ENCODE peak calls at places on chromosomes 3 and 15, in four cellular contexts. One of them, this sample, is unnamed.

GRCh38 chr3:153614563-153614962 is 452.5 kb downstream of the RAP2B start:
- DNase-seq in epithelial cell of esophagus: peak; percentile 98
- DNase-seq in breast epithelium: no peak
- DNase-seq in mammary epithelial cell: peak; percentile 95
- DNase-seq in this sample: peak; percentile 62

GRCh38 chr3:98986073-98986472 is 84.6 kb upstream of the DCBLD2 start:
- DNase-seq in epithelial cell of esophagus: peak; percentile 91
- DNase-seq in breast epithelium: no peak
- DNase-seq in mammary epithelial cell: peak; percentile 82
- DNase-seq in this sample: peak; percentile 87

GRCh38 chr15:73341886-73342600 is 26.7 kb downstream of the HCN4 start:
- DNase-seq in mammary epithelial cell: no peak
- DNase-seq in breast epithelium: no peak
- DNase-seq in epithelial cell of esophagus: no peak
- DNase-seq in this sample: no peak

GRCh38 chr3:30124435-30125390 is 481.7 kb upstream of the TGFBR2 start:
- DNase-seq in epithelial cell of esophagus: peak; percentile 78
- DNase-seq in mammary epithelial cell: peak; percentile 83
- DNase-seq in breast epithelium: no peak
- DNase-seq in this sample: peak; percentile 75

GRCh38 chr15:89777073-89777820 is 1.1 kb downstream of the MESP2 start:
- DNase-seq in breast epithelium: no peak
- DNase-seq in mammary epithelial cell: peak; percentile 32
- DNase-seq in epithelial cell of esophagus: no peak
- DNase-seq in this sample: no peak

GRCh38 chr3:56347219-56347871 is 120.9 kb downstream of the ERC2 start:
- DNase-seq in breast epithelium: no peak
- DNase-seq in mammary epithelial cell: no peak
- DNase-seq in epithelial cell of esophagus: no peak
- DNase-seq in this sample: no peak

GRCh38 chr3:49775538-49775937 is 10.8 kb downstream of the IP6K1 start:
- DNase-seq in epithelial cell of esophagus: no peak
- DNase-seq in mammary epithelial cell: no peak
- DNase-seq in breast epithelium: no peak
- DNase-seq in this sample: no peak

GRCh38 chr3:23303601-23304217 is 100.6 kb downstream of the UBE2E2 start:
- DNase-seq in mammary epithelial cell: no peak
- DNase-seq in epithelial cell of esophagus: no peak
- DNase-seq in breast epithelium: no peak
- DNase-seq in this sample: no peak

GRCh38 chr15:96058103-96058851 is 272.2 kb upstream of the NR2F2 start:
- DNase-seq in breast epithelium: no peak
- DNase-seq in mammary epithelial cell: no peak
- DNase-seq in epithelial cell of esophagus: no peak
- DNase-seq in this sample: no peak

GRCh38 chr15:92001307-92001706 is 147.8 kb downstream of the SLCO3A1 start:
- DNase-seq in epithelial cell of esophagus: no peak
- DNase-seq in breast epithelium: no peak
- DNase-seq in mammary epithelial cell: no peak
- DNase-seq in this sample: no peak

GRCh38 chr3:177193706-177194268 is 3.5 kb downstream of the TBL1XR1 start:
- DNase-seq in epithelial cell of esophagus: no peak
- DNase-seq in breast epithelium: no peak
- DNase-seq in mammary epithelial cell: no peak
- DNase-seq in this sample: no peak

GRCh38 chr3:197847866-197848401 is 56.9 kb downstream of the LRCH3 start:
- DNase-seq in breast epithelium: no peak
- DNase-seq in mammary epithelial cell: no peak
- DNase-seq in epithelial cell of esophagus: no peak
- DNase-seq in this sample: peak; percentile 12

GRCh38 chr3:43923101-43923979 is 232.6 kb downstream of the ABHD5 start:
- DNase-seq in breast epithelium: no peak
- DNase-seq in epithelial cell of esophagus: peak; percentile 2
- DNase-seq in mammary epithelial cell: no peak
- DNase-seq in this sample: no peak

GRCh38 chr15:94312946-94313345 is 81.6 kb downstream of the MCTP2 start:
- DNase-seq in mammary epithelial cell: peak; percentile 19
- DNase-seq in epithelial cell of esophagus: no peak
- DNase-seq in breast epithelium: no peak
- DNase-seq in this sample: peak; percentile 60

GRCh38 chr3:53803816-53804545 is 42.2 kb downstream of the CHDH start:
- DNase-seq in mammary epithelial cell: no peak
- DNase-seq in epithelial cell of esophagus: no peak
- DNase-seq in breast epithelium: no peak
- DNase-seq in this sample: no peak

GRCh38 chr15:40045572-40046217 is 6.7 kb upstream of the SRP14 start:
- DNase-seq in mammary epithelial cell: no peak
- DNase-seq in epithelial cell of esophagus: peak; percentile 35
- DNase-seq in breast epithelium: no peak
- DNase-seq in this sample: no peak

GRCh38 chr15:25510146-25510545 is 71.3 kb upstream of the UBE3A start:
- DNase-seq in mammary epithelial cell: no peak
- DNase-seq in epithelial cell of esophagus: no peak
- DNase-seq in breast epithelium: no peak
- DNase-seq in this sample: no peak

GRCh38 chr15:99702895-99703602 is 30.2 kb downstream of the LYSMD4 start:
- DNase-seq in breast epithelium: no peak
- DNase-seq in mammary epithelial cell: peak; percentile 5
- DNase-seq in epithelial cell of esophagus: peak; percentile 37
- DNase-seq in this sample: no peak

GRCh38 chr15:64746921-64747320 is 28.5 kb downstream of the RBPMS2 start:
- DNase-seq in breast epithelium: no peak
- DNase-seq in epithelial cell of esophagus: no peak
- DNase-seq in mammary epithelial cell: no peak
- DNase-seq in this sample: no peak

GRCh38 chr3:13785853-13786455 is 93.9 kb downstream of the WNT7A start:
- DNase-seq in breast epithelium: no peak
- DNase-seq in mammary epithelial cell: no peak
- DNase-seq in epithelial cell of esophagus: no peak
- DNase-seq in this sample: no peak

GRCh38 chr3:52253314-52254260 is 8.0 kb downstream of the PPM1M start:
- DNase-seq in epithelial cell of esophagus: peak; percentile 87
- DNase-seq in mammary epithelial cell: no peak
- DNase-seq in breast epithelium: no peak
- DNase-seq in this sample: no peak

GRCh38 chr15:87567399-87567798 is 689.1 kb downstream of the NTRK3 start:
- DNase-seq in epithelial cell of esophagus: no peak
- DNase-seq in breast epithelium: no peak
- DNase-seq in mammary epithelial cell: no peak
- DNase-seq in this sample: no peak

GRCh38 chr3:98733055-98733777 is 29.9 kb upstream of the ST3GAL6 start:
- DNase-seq in epithelial cell of esophagus: peak; percentile 28
- DNase-seq in mammary epithelial cell: peak; percentile 28
- DNase-seq in breast epithelium: no peak
- DNase-seq in this sample: peak; percentile 23

GRCh38 chr3:17741621-17742091 is 775 bp downstream of the TBC1D5 start:
- DNase-seq in breast epithelium: no peak
- DNase-seq in mammary epithelial cell: no peak
- DNase-seq in epithelial cell of esophagus: no peak
- DNase-seq in this sample: no peak

GRCh38 chr3:134267996-134268395 is 17.3 kb upstream of the RYK start:
- DNase-seq in epithelial cell of esophagus: no peak
- DNase-seq in breast epithelium: no peak
- DNase-seq in mammary epithelial cell: no peak
- DNase-seq in this sample: no peak

GRCh38 chr3:21049368-21050062 is 701.5 kb downstream of the ZNF385D start:
- DNase-seq in mammary epithelial cell: no peak
- DNase-seq in breast epithelium: no peak
- DNase-seq in epithelial cell of esophagus: no peak
- DNase-seq in this sample: no peak

GRCh38 chr15:31840849-31841476 is 189.4 kb upstream of the CHRNA7 start:
- DNase-seq in epithelial cell of esophagus: no peak
- DNase-seq in breast epithelium: no peak
- DNase-seq in mammary epithelial cell: no peak
- DNase-seq in this sample: no peak

GRCh38 chr3:77259701-77260100 is 219.8 kb downstream of the ROBO2 start:
- DNase-seq in mammary epithelial cell: no peak
- DNase-seq in epithelial cell of esophagus: no peak
- DNase-seq in breast epithelium: no peak
- DNase-seq in this sample: no peak

GRCh38 chr15:54772663-54773062 is 424.1 kb downstream of the RSL24D1 start:
- DNase-seq in breast epithelium: no peak
- DNase-seq in epithelial cell of esophagus: no peak
- DNase-seq in mammary epithelial cell: no peak
- DNase-seq in this sample: no peak

GRCh38 chr15:99486371-99487336 is 79.1 kb upstream of the MEF2A start:
- DNase-seq in mammary epithelial cell: peak; percentile 23
- DNase-seq in breast epithelium: peak; percentile 64
- DNase-seq in epithelial cell of esophagus: peak; percentile 37
- DNase-seq in this sample: peak; percentile 46

GRCh38 chr15:98419173-98419814 is 229.0 kb upstream of the IGF1R start:
- DNase-seq in epithelial cell of esophagus: no peak
- DNase-seq in breast epithelium: no peak
- DNase-seq in mammary epithelial cell: no peak
- DNase-seq in this sample: no peak

DNA sequence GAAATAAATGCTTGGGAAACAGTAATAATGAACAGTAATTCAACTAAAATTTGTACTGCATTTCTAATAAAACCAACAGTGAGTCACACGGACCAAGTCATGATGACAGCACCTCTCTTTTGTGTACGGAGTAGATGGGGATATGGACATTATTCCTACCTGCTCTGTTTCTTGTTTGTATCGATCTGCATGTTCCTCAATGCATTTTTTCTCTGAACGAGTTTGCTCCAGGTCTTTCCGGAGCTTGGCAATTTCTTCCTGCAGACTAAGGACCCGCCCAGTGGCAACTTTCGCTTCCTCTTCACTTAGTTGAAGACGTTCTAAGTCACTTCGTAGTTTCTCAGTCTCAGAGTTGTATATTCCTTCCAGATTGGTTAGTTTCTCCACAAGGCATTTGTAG is 74.4 kb upstream of the MYO5C start:
- DNase-seq in mammary epithelial cell: peak; percentile 31
- DNase-seq in epithelial cell of esophagus: peak; percentile 69
- DNase-seq in breast epithelium: no peak
- DNase-seq in this sample: no peak
- H3K4me3 ChIP-seq in mammary epithelial cell: no peak overlapping the region
- H3K4me3 ChIP-seq in epithelial cell of esophagus: no peak overlapping the region
- H3K4me3 ChIP-seq in breast epithelium: no peak overlapping the region
- H3K4me3 ChIP-seq in this sample: no peak overlapping the region

DNA sequence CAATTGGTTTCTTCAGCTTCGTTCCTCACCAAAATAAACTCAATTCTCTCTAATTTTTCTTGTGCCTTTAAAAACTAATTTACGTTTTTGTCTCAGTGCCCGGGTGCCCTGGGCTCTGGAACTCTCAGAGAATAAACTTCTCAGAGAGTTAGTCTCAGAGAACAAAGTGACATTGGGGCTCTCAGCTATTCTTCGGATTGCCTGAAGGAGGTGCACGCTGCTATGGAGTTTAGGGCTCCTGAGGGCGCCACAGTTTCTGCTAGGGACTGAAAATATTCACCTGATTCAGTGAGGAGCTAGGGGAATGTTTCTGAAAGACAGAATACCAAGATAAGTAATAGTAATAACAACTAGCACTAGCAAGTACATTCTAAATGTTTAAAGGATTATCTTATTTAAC is 22.7 kb downstream of the ZIC4 start:
- DNase-seq in breast epithelium: no peak
- DNase-seq in mammary epithelial cell: no peak
- DNase-seq in epithelial cell of esophagus: no peak
- DNase-seq in this sample: no peak
- TF ChIP-seq CTCF in breast epithelium: no peak
- TF ChIP-seq CTCF in mammary epithelial cell: peak; percentile 26
- TF ChIP-seq CTCF in epithelial cell of esophagus: no peak
- TF ChIP-seq CTCF in this sample: peak; percentile 47

DNA sequence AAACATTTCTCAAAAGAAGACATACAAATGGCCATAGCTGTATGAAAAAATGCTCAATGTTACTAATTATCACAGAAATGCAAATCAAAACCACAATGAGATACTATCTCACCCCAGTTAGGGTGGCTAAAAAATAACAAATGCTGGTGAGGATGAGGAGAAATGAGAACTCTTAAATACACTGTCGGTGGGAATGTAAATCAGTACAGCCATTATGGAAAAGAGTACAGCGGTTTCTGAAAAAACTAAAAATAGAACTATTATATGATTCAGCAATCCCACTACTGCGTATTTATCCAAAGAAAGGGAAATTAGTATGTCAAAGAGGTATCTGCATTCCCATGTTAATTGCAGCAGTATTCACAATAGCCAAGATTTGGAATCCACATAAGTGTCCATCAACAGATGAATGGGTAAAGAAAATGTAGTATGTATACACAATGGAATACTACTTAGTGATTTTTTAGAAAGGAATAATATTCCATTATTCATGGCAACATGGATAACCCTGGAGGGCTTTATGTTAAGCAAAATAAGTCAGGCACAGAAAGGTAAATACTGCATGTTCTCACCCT is 35.1 kb downstream of the SERP1 start:
- DNase-seq in mammary epithelial cell: no peak
- DNase-seq in epithelial cell of esophagus: no peak
- DNase-seq in breast epithelium: no peak
- DNase-seq in this sample: no peak
- H3K4me3 ChIP-seq in mammary epithelial cell: no peak overlapping the region
- H3K4me3 ChIP-seq in epithelial cell of esophagus: no peak overlapping the region
- H3K4me3 ChIP-seq in breast epithelium: no peak overlapping the region
- H3K4me3 ChIP-seq in this sample: no peak overlapping the region

GRCh38 chr15:72341361-72341760 is 21.4 kb upstream of the CELF6 start:
- DNase-seq in mammary epithelial cell: no peak
- DNase-seq in breast epithelium: no peak
- DNase-seq in epithelial cell of esophagus: no peak
- DNase-seq in this sample: no peak
- TF ChIP-seq CTCF in mammary epithelial cell: peak; percentile 19
- TF ChIP-seq CTCF in breast epithelium: no peak
- TF ChIP-seq CTCF in epithelial cell of esophagus: no peak
- TF ChIP-seq CTCF in this sample: peak; percentile 24

DNA sequence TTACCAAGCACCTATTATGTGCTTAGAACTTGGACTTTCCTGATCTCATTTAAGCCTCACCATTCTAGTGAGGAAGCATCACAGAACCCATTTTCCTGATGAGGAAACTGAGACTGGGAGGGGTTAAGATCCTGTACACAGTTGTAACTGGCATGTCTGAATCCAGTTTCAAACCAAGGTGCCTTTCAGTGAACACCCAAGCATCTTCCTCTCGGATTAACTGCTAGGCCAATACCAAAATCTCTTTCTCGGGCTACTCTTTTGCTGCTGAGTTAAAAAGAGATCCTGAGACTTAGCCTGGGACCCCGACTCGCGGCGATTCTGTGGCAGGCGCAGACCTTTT is 578 bp upstream of the CEMIP start:
- DNase-seq in mammary epithelial cell: no peak
- DNase-seq in epithelial cell of esophagus: no peak
- DNase-seq in breast epithelium: no peak
- DNase-seq in this sample: peak; percentile 24
- H3K4me3 ChIP-seq in mammary epithelial cell: no peak overlapping the region
- H3K4me3 ChIP-seq in epithelial cell of esophagus: peak overlapping the region; percentile 13
- H3K4me3 ChIP-seq in breast epithelium: peak overlapping the region; percentile 39
- H3K4me3 ChIP-seq in this sample: no peak overlapping the region

This sample was measured in astrocyte of the spinal cord.